ENCODE peak calls at places on chromosomes 11 and 22, in four cellular contexts. P is adipocyte; I is activated CD4-positive, alpha-beta T cell treated with anti-CD3 and anti-CD28 coated beads, Interleukin-2, amount 50 U/mL, for 1 hour; Y is mucosa of gallbladder. M is an unnamed sample.

GRCh38 chr11:61505106-61505505 is 3.4 kb upstream of the LRRC10B start:
- DNase-seq in P (no peak), Y (no peak), I (no peak), M (no peak)

GRCh38 chr11:102494216-102494615 is 36.3 kb downstream of the MMP7 start:
- DNase-seq in Y (peak; percentile 34), I (no peak), P (no peak), M (no peak)

GRCh38 chr22:43993072-43993760 is 30.9 kb upstream of the PARVB start:
- DNase-seq in Y (peak; percentile 47), P (peak; percentile 84), I (peak; percentile 51), M (no peak)

GRCh38 chr11:104891135-104891534 is 7.1 kb downstream of the CASP12 start:
- DNase-seq in I (no peak), P (no peak), Y (no peak), M (no peak)

GRCh38 chr11:36196476-36197099 is 92.6 kb downstream of the COMMD9 start:
- DNase-seq in P (peak; percentile 57), I (no peak), Y (no peak), M (no peak)

GRCh38 chr11:83773950-83774880 is 488.0 kb upstream of the CCDC90B start:
- DNase-seq in I (no peak), Y (no peak), P (no peak), M (no peak)

GRCh38 chr11:106840993-106841392 is 177.3 kb downstream of the GUCY1A2 start:
- DNase-seq in I (no peak), Y (no peak), P (no peak), M (no peak)

GRCh38 chr11:133605493-133605892 is 73.2 kb upstream of the OPCML start:
- DNase-seq in Y (no peak), P (no peak), I (no peak), M (no peak)

GRCh38 chr11:12139144-12139881 is 28.9 kb downstream of the MICAL2 start:
- DNase-seq in P (peak; percentile 25), I (no peak), Y (no peak), M (no peak)

GRCh38 chr22:35995772-35996171 is 32.9 kb downstream of the RBFOX2 start:
- DNase-seq in Y (peak; percentile 78), I (no peak), P (peak; percentile 98), M (peak; percentile 86)

GRCh38 chr22:39241632-39242388 is 3.0 kb downstream of the PDGFB start:
- DNase-seq in Y (no peak), I (peak; percentile 57), P (no peak), M (no peak)

GRCh38 chr11:94558932-94559331 is 8.2 kb upstream of the PIWIL4 start:
- DNase-seq in Y (no peak), P (no peak), I (no peak), M (no peak)

M was measured in right atrium auricular region.